ENCODE peak calls at places on chromosomes 13 and 19, in eight cellular contexts. D, Z, L, W, V, A, H and O are unnamed samples.

GRCh38 chr13:43016226-43016625 is 7.2 kb upstream of the DNAJC15 start:
- DNase-seq in W (no peak), L (no peak), D (no peak), H (no peak), Z (no peak), V (no peak), A (no peak), O (no peak)

GRCh38 chr19:35986664-35987570 is 8.1 kb upstream of the SDHAF1 start:
- DNase-seq in W (no peak), V (no peak), D (no peak), L (no peak), Z (no peak), H (peak; percentile 20), A (peak; percentile 20), O (peak; percentile 44)

GRCh38 chr13:38045278-38046048 is 175.9 kb upstream of the TRPC4 start:
- DNase-seq in D (no peak), Z (no peak), H (no peak), A (no peak), W (peak; percentile 44), L (no peak), V (no peak), O (peak; percentile 23)

GRCh38 chr13:98650376-98651107 is 73.6 kb upstream of the STK24 start:
- DNase-seq in H (no peak), W (peak; percentile 36), L (no peak), D (no peak), A (no peak), Z (no peak), V (no peak), O (no peak)

GRCh38 chr13:108962652-108963051 is 333.2 kb downstream of the MYO16 start:
- DNase-seq in W (no peak), D (no peak), V (no peak), A (no peak), H (no peak), L (no peak), Z (no peak), O (no peak)

GRCh38 chr19:49430678-49431329 is 5.6 kb downstream of the GFY start:
- DNase-seq in V (no peak), H (no peak), A (peak; percentile 44), Z (no peak), L (peak; percentile 46), D (no peak), W (peak; percentile 22), O (no peak)

GRCh38 chr19:51372649-51373504 is at the start of gene NKG7:
- DNase-seq in W (no peak), Z (no peak), L (peak; percentile 93), V (no peak), D (no peak), H (peak; percentile 70), A (peak; percentile 86), O (no peak)

GRCh38 chr19:15815306-15815705 is at the start of gene OR10H1:
- DNase-seq in A (no peak), L (no peak), V (no peak), D (no peak), W (peak; percentile 88), H (no peak), Z (no peak), O (no peak)

GRCh38 chr19:14473073-14473790 is 1.9 kb downstream of the PTGER1 start:
- DNase-seq in L (no peak), A (no peak), W (peak; percentile 21), H (no peak), V (peak; percentile 28), D (no peak), Z (no peak), O (peak; percentile 39)

GRCh38 chr13:84096221-84096620 is 213.9 kb upstream of the SLITRK1 start:
- DNase-seq in H (no peak), A (no peak), L (no peak), Z (no peak), W (no peak), D (no peak), V (no peak), O (peak; percentile 34)

GRCh38 chr19:58317481-58318072 is 9.2 kb upstream of the ZSCAN22 start:
- DNase-seq in D (no peak), H (no peak), Z (no peak), L (no peak), W (peak; percentile 47), A (no peak), V (peak; percentile 24), O (peak; percentile 64)

GRCh38 chr13:92719868-92720267 is 506.7 kb upstream of the GPC6 start:
- DNase-seq in W (no peak), L (no peak), D (no peak), H (no peak), Z (no peak), V (no peak), A (no peak), O (peak; percentile 26)

GRCh38 chr19:35297922-35298321 is 6.0 kb downstream of the MAG start:
- DNase-seq in Z (no peak), A (no peak), D (no peak), H (no peak), V (no peak), W (no peak), L (no peak), O (no peak)

GRCh38 chr13:45016792-45017425 is 27.6 kb downstream of the GPALPP1 start:
- DNase-seq in H (no peak), D (no peak), L (no peak), W (no peak), V (no peak), Z (no peak), A (no peak), O (no peak)

GRCh38 chr13:30377312-30377685 is 45.0 kb upstream of the UBE2L5 start:
- DNase-seq in A (no peak), Z (no peak), H (no peak), W (no peak), D (no peak), V (no peak), L (no peak), O (no peak)

GRCh38 chr19:2491130-2491801 is 15.3 kb downstream of the GADD45B start:
- DNase-seq in D (no peak), Z (no peak), A (no peak), V (peak; percentile 78), W (peak; percentile 97), H (no peak), L (no peak), O (peak; percentile 79)

GRCh38 chr19:1171755-1172352 is 2.2 kb downstream of the SBNO2 start:
- DNase-seq in A (no peak), D (no peak), Z (no peak), V (no peak), H (no peak), W (peak; percentile 41), L (no peak), O (no peak)

GRCh38 chr19:16066611-16067104 is 9.6 kb upstream of the TPM4 start:
- DNase-seq in V (peak; percentile 72), H (peak; percentile 42), A (peak; percentile 65), Z (no peak), L (peak; percentile 59), W (peak; percentile 31), D (no peak), O (no peak)

GRCh38 chr13:64871742-64872141 is 2358.4 kb downstream of the PCDH9 start:
- DNase-seq in W (no peak), A (no peak), L (no peak), Z (no peak), V (no peak), D (no peak), H (no peak), O (peak; percentile 12)

GRCh38 chr19:17309198-17309961 is at the start of gene DDA1:
- DNase-seq in H (peak; percentile 98), A (peak; percentile 100), D (peak; percentile 98), V (peak; percentile 100), Z (peak; percentile 96), L (peak; percentile 99), W (peak; percentile 100), O (peak; percentile 100)